ENCODE peak calls at places on chromosomes 6 and 20, in ten cellular contexts. Z is NCI-H187 treated with DMSO at 0.1 percent for 48 hours; H is NCI-H2029 treated with DMSO at 0.1 percent for 48 hours; U is esophagus squamous epithelium; K is fibroblast of mammary gland; R is hypothalamus; O is stimulated activated naive B cell treated with anti-CD40 and anti-IgM and Interleukin-4, amounts not matched to agents 10 μg/mL and 1 μg/mL and 100 μg/mL, for 72 hours; S is anterior cingulate cortex; G is activated naive CD4-positive, alpha-beta T cell treated with anti-CD3 and anti-CD28 coated beads, Interleukin-2, amount 50 U/mL, for 72 hours; Q is lung. E is an unnamed sample.

GRCh38 chr6:129691043-129691640 is 18.8 kb downstream of the ARHGAP18 start:
- DNase-seq in G (no peak), H (no peak), O (no peak), K (no peak), Z (no peak), U (no peak), S (no peak), Q (no peak), R (no peak), E (no peak)

GRCh38 chr6:106461084-106461483 is 100.6 kb downstream of the CRYBG1 start:
- DNase-seq in Z (no peak), R (no peak), S (no peak), H (no peak), O (no peak), G (no peak), U (no peak), Q (no peak), K (no peak), E (no peak)

GRCh38 chr6:155201461-155202226 is 62.2 kb upstream of the CLDN20 start:
- DNase-seq in R (no peak), G (no peak), U (no peak), O (no peak), K (peak; percentile 65), H (no peak), Z (no peak), S (no peak), Q (no peak), E (no peak)

GRCh38 chr6:45836438-45836824 is 179.2 kb downstream of the CLIC5 start:
- DNase-seq in G (no peak), U (no peak), S (no peak), Z (no peak), K (no peak), R (no peak), Q (no peak), O (no peak), H (no peak), E (no peak)

GRCh38 chr20:18922898-18923297 is 109.3 kb downstream of the SCP2D1 start:
- DNase-seq in S (no peak), U (no peak), K (no peak), G (no peak), Z (no peak), H (no peak), Q (no peak), R (no peak), O (no peak), E (no peak)

GRCh38 chr6:26175428-26176181 is 88.4 kb downstream of the HFE start:
- DNase-seq in Z (no peak), R (peak; percentile 32), H (peak; percentile 60), Q (no peak), K (peak; percentile 80), G (no peak), O (peak; percentile 33), U (no peak), S (peak; percentile 10), E (peak; percentile 32)

GRCh38 chr6:152135755-152136448 is 328.4 kb downstream of the ESR1 start:
- DNase-seq in S (no peak), K (no peak), O (no peak), R (no peak), H (peak; percentile 44), Q (no peak), U (no peak), G (no peak), Z (no peak), E (peak; percentile 94)

GRCh38 chr20:438581-439469 is 23.5 kb downstream of the TBC1D20 start:
- DNase-seq in H (no peak), K (no peak), R (no peak), U (no peak), Z (no peak), O (no peak), G (peak; percentile 85), S (no peak), Q (no peak), E (no peak)

GRCh38 chr6:87444362-87444761 is 28.4 kb upstream of the SLC35A1 start:
- DNase-seq in K (no peak), U (no peak), S (no peak), Q (no peak), H (no peak), Z (no peak), O (no peak), R (no peak), G (no peak), E (no peak)

GRCh38 chr6:16841241-16841640 is 80.0 kb upstream of the ATXN1 start:
- DNase-seq in R (no peak), Z (no peak), U (no peak), O (no peak), G (no peak), Q (no peak), K (no peak), S (no peak), H (no peak), E (no peak)

E was measured in NCI-H510A treated with DMSO at 0.1 percent for 48 hours.